ENCODE peak calls at places on chromosomes 11 and 22, in five cellular contexts. One of them, this sample, is unnamed.

GRCh38 chr11:33453225-33453624 is 196.0 kb downstream of the HIPK3 start:
- DNase-seq in stimulated activated CD4-positive, alpha-beta T cell treated with anti-CD3 and anti-CD28 coated beads, Interleukin-15, amount 100 ng/mL, for 24 hours: no peak
- DNase-seq in EL: no peak
- DNase-seq in ovary: no peak
- DNase-seq in lung: no peak
- DNase-seq in this sample: no peak

GRCh38 chr22:31646186-31647019 is 15.6 kb downstream of the PISD start:
- DNase-seq in ovary: no peak
- DNase-seq in lung: no peak
- DNase-seq in EL: peak
- DNase-seq in stimulated activated CD4-positive, alpha-beta T cell treated with anti-CD3 and anti-CD28 coated beads, Interleukin-15, amount 100 ng/mL, for 24 hours: peak
- DNase-seq in this sample: peak

GRCh38 chr22:33756508-33756949 is 163.7 kb downstream of the LARGE1 start:
- DNase-seq in lung: no peak
- DNase-seq in EL: no peak
- DNase-seq in ovary: no peak
- DNase-seq in stimulated activated CD4-positive, alpha-beta T cell treated with anti-CD3 and anti-CD28 coated beads, Interleukin-15, amount 100 ng/mL, for 24 hours: no peak
- DNase-seq in this sample: no peak

GRCh38 chr11:46984987-46985386 is 48.4 kb downstream of the CSTPP1 start:
- DNase-seq in stimulated activated CD4-positive, alpha-beta T cell treated with anti-CD3 and anti-CD28 coated beads, Interleukin-15, amount 100 ng/mL, for 24 hours: no peak
- DNase-seq in ovary: no peak
- DNase-seq in EL: peak
- DNase-seq in lung: no peak
- DNase-seq in this sample: no peak

GRCh38 chr11:78825531-78825930 is 250.9 kb upstream of the NARS2 start:
- DNase-seq in ovary: no peak
- DNase-seq in lung: peak
- DNase-seq in stimulated activated CD4-positive, alpha-beta T cell treated with anti-CD3 and anti-CD28 coated beads, Interleukin-15, amount 100 ng/mL, for 24 hours: no peak
- DNase-seq in EL: no peak
- DNase-seq in this sample: no peak

GRCh38 chr11:90250970-90251369 is 28.1 kb upstream of the CHORDC1 start:
- DNase-seq in lung: no peak
- DNase-seq in EL: no peak
- DNase-seq in stimulated activated CD4-positive, alpha-beta T cell treated with anti-CD3 and anti-CD28 coated beads, Interleukin-15, amount 100 ng/mL, for 24 hours: peak
- DNase-seq in ovary: no peak
- DNase-seq in this sample: peak

GRCh38 chr22:41327124-41327523 is 25.8 kb downstream of the ZC3H7B start:
- DNase-seq in EL: no peak
- DNase-seq in ovary: no peak
- DNase-seq in lung: no peak
- DNase-seq in stimulated activated CD4-positive, alpha-beta T cell treated with anti-CD3 and anti-CD28 coated beads, Interleukin-15, amount 100 ng/mL, for 24 hours: no peak
- DNase-seq in this sample: no peak

GRCh38 chr11:15967166-15967565 is 389.2 kb downstream of the SOX6 start:
- DNase-seq in EL: no peak
- DNase-seq in ovary: no peak
- DNase-seq in stimulated activated CD4-positive, alpha-beta T cell treated with anti-CD3 and anti-CD28 coated beads, Interleukin-15, amount 100 ng/mL, for 24 hours: no peak
- DNase-seq in lung: no peak
- DNase-seq in this sample: peak

GRCh38 chr22:24926849-24927579 is 19.5 kb downstream of the LHFPL7 start:
- DNase-seq in ovary: no peak
- DNase-seq in lung: no peak
- DNase-seq in stimulated activated CD4-positive, alpha-beta T cell treated with anti-CD3 and anti-CD28 coated beads, Interleukin-15, amount 100 ng/mL, for 24 hours: no peak
- DNase-seq in EL: peak
- DNase-seq in this sample: peak

GRCh38 chr22:29031236-29031982 is 30.2 kb downstream of the C22orf31 start:
- DNase-seq in stimulated activated CD4-positive, alpha-beta T cell treated with anti-CD3 and anti-CD28 coated beads, Interleukin-15, amount 100 ng/mL, for 24 hours: no peak
- DNase-seq in ovary: peak
- DNase-seq in EL: peak
- DNase-seq in lung: peak
- DNase-seq in this sample: peak

GRCh38 chr11:113554531-113554930 is 79.3 kb upstream of the DRD2 start:
- DNase-seq in lung: no peak
- DNase-seq in stimulated activated CD4-positive, alpha-beta T cell treated with anti-CD3 and anti-CD28 coated beads, Interleukin-15, amount 100 ng/mL, for 24 hours: no peak
- DNase-seq in ovary: no peak
- DNase-seq in EL: no peak
- DNase-seq in this sample: no peak

GRCh38 chr11:26558191-26558590 is 13.9 kb downstream of the MUC15 start:
- DNase-seq in EL: no peak
- DNase-seq in lung: no peak
- DNase-seq in stimulated activated CD4-positive, alpha-beta T cell treated with anti-CD3 and anti-CD28 coated beads, Interleukin-15, amount 100 ng/mL, for 24 hours: no peak
- DNase-seq in ovary: no peak
- DNase-seq in this sample: no peak

GRCh38 chr11:18632841-18633240 is 1.3 kb downstream of the SPTY2D1 start:
- DNase-seq in ovary: no peak
- DNase-seq in stimulated activated CD4-positive, alpha-beta T cell treated with anti-CD3 and anti-CD28 coated beads, Interleukin-15, amount 100 ng/mL, for 24 hours: no peak
- DNase-seq in EL: peak
- DNase-seq in lung: no peak
- DNase-seq in this sample: no peak

GRCh38 chr11:57164317-57164716 is 17.4 kb upstream of the LRRC55 start:
- DNase-seq in stimulated activated CD4-positive, alpha-beta T cell treated with anti-CD3 and anti-CD28 coated beads, Interleukin-15, amount 100 ng/mL, for 24 hours: no peak
- DNase-seq in lung: no peak
- DNase-seq in EL: no peak
- DNase-seq in ovary: no peak
- DNase-seq in this sample: no peak

GRCh38 chr11:60334005-60334620 is 7.1 kb downstream of the MS4A6E start:
- DNase-seq in lung: peak
- DNase-seq in stimulated activated CD4-positive, alpha-beta T cell treated with anti-CD3 and anti-CD28 coated beads, Interleukin-15, amount 100 ng/mL, for 24 hours: peak
- DNase-seq in EL: peak
- DNase-seq in ovary: peak
- DNase-seq in this sample: peak

GRCh38 chr11:125990244-125990643 is 44.4 kb downstream of the VSIG10L2 start:
- DNase-seq in stimulated activated CD4-positive, alpha-beta T cell treated with anti-CD3 and anti-CD28 coated beads, Interleukin-15, amount 100 ng/mL, for 24 hours: peak
- DNase-seq in ovary: peak
- DNase-seq in lung: peak
- DNase-seq in EL: peak
- DNase-seq in this sample: no peak

GRCh38 chr11:91857194-91857593 is 367.4 kb upstream of the FAT3 start:
- DNase-seq in EL: no peak
- DNase-seq in ovary: no peak
- DNase-seq in stimulated activated CD4-positive, alpha-beta T cell treated with anti-CD3 and anti-CD28 coated beads, Interleukin-15, amount 100 ng/mL, for 24 hours: no peak
- DNase-seq in lung: no peak
- DNase-seq in this sample: no peak

GRCh38 chr11:128504489-128504888 is 82.9 kb downstream of the ETS1 start:
- DNase-seq in EL: no peak
- DNase-seq in ovary: no peak
- DNase-seq in lung: no peak
- DNase-seq in stimulated activated CD4-positive, alpha-beta T cell treated with anti-CD3 and anti-CD28 coated beads, Interleukin-15, amount 100 ng/mL, for 24 hours: no peak
- DNase-seq in this sample: no peak

GRCh38 chr11:67136156-67136555 is 17.1 kb downstream of the KDM2A start:
- DNase-seq in stimulated activated CD4-positive, alpha-beta T cell treated with anti-CD3 and anti-CD28 coated beads, Interleukin-15, amount 100 ng/mL, for 24 hours: no peak
- DNase-seq in lung: no peak
- DNase-seq in ovary: no peak
- DNase-seq in EL: no peak
- DNase-seq in this sample: no peak

GRCh38 chr11:78660451-78660850 is 85.8 kb upstream of the NARS2 start:
- DNase-seq in stimulated activated CD4-positive, alpha-beta T cell treated with anti-CD3 and anti-CD28 coated beads, Interleukin-15, amount 100 ng/mL, for 24 hours: no peak
- DNase-seq in EL: no peak
- DNase-seq in lung: no peak
- DNase-seq in ovary: no peak
- DNase-seq in this sample: no peak

GRCh38 chr11:61602775-61603569 is 22.1 kb upstream of the SYT7 start:
- DNase-seq in ovary: peak
- DNase-seq in EL: peak
- DNase-seq in stimulated activated CD4-positive, alpha-beta T cell treated with anti-CD3 and anti-CD28 coated beads, Interleukin-15, amount 100 ng/mL, for 24 hours: no peak
- DNase-seq in lung: peak
- DNase-seq in this sample: no peak

GRCh38 chr11:73381589-73381988 is 5.4 kb downstream of the RELT start:
- DNase-seq in stimulated activated CD4-positive, alpha-beta T cell treated with anti-CD3 and anti-CD28 coated beads, Interleukin-15, amount 100 ng/mL, for 24 hours: no peak
- DNase-seq in EL: no peak
- DNase-seq in lung: no peak
- DNase-seq in ovary: no peak
- DNase-seq in this sample: no peak

GRCh38 chr11:46333129-46333947 is 13.9 kb upstream of the DGKZ start:
- DNase-seq in lung: no peak
- DNase-seq in ovary: no peak
- DNase-seq in EL: no peak
- DNase-seq in stimulated activated CD4-positive, alpha-beta T cell treated with anti-CD3 and anti-CD28 coated beads, Interleukin-15, amount 100 ng/mL, for 24 hours: peak
- DNase-seq in this sample: no peak

GRCh38 chr11:100619484-100619883 is 67.6 kb upstream of the ARHGAP42 start:
- DNase-seq in EL: peak
- DNase-seq in stimulated activated CD4-positive, alpha-beta T cell treated with anti-CD3 and anti-CD28 coated beads, Interleukin-15, amount 100 ng/mL, for 24 hours: no peak
- DNase-seq in lung: no peak
- DNase-seq in ovary: no peak
- DNase-seq in this sample: peak

GRCh38 chr22:17795661-17796548 is 21.6 kb upstream of the BID start:
- DNase-seq in EL: no peak
- DNase-seq in stimulated activated CD4-positive, alpha-beta T cell treated with anti-CD3 and anti-CD28 coated beads, Interleukin-15, amount 100 ng/mL, for 24 hours: no peak
- DNase-seq in ovary: no peak
- DNase-seq in lung: no peak
- DNase-seq in this sample: no peak

GRCh38 chr11:66317766-66318575 is 1.1 kb upstream of the CD248 start:
- DNase-seq in EL: peak
- DNase-seq in ovary: peak
- DNase-seq in stimulated activated CD4-positive, alpha-beta T cell treated with anti-CD3 and anti-CD28 coated beads, Interleukin-15, amount 100 ng/mL, for 24 hours: peak
- DNase-seq in lung: peak
- DNase-seq in this sample: no peak

GRCh38 chr11:7573558-7574296 is 59.9 kb downstream of the PPFIBP2 start:
- DNase-seq in ovary: no peak
- DNase-seq in lung: no peak
- DNase-seq in stimulated activated CD4-positive, alpha-beta T cell treated with anti-CD3 and anti-CD28 coated beads, Interleukin-15, amount 100 ng/mL, for 24 hours: no peak
- DNase-seq in EL: no peak
- DNase-seq in this sample: no peak

GRCh38 chr11:12824281-12825041 is 150.2 kb downstream of the TEAD1 start:
- DNase-seq in lung: no peak
- DNase-seq in stimulated activated CD4-positive, alpha-beta T cell treated with anti-CD3 and anti-CD28 coated beads, Interleukin-15, amount 100 ng/mL, for 24 hours: no peak
- DNase-seq in ovary: no peak
- DNase-seq in EL: no peak
- DNase-seq in this sample: peak

This sample was measured in endothelial cell of umbilical vein.